ENCODE peak calls at places on chromosomes 2 and 18, in five cellular contexts. One of them, this sample, is unnamed.

GRCh38 chr2:158772306-158773078 is 22.6 kb upstream of the DAPL1 start:
- DNase-seq in stimulated activated CD4-positive, alpha-beta T cell treated with anti-CD3 and anti-CD28 coated beads, Interleukin-12 subunit alpha, Interleukin-12 subunit beta, amount 100 ng/mL, for 24 hours: no peak
- DNase-seq in T-cell: no peak
- DNase-seq in hypothalamus: peak
- DNase-seq in Calu3: no peak
- DNase-seq in this sample: no peak

GRCh38 chr2:31354837-31355236 is 59.7 kb downstream of the XDH start:
- DNase-seq in stimulated activated CD4-positive, alpha-beta T cell treated with anti-CD3 and anti-CD28 coated beads, Interleukin-12 subunit alpha, Interleukin-12 subunit beta, amount 100 ng/mL, for 24 hours: no peak
- DNase-seq in T-cell: no peak
- DNase-seq in hypothalamus: no peak
- DNase-seq in Calu3: no peak
- DNase-seq in this sample: no peak

GRCh38 chr2:157830696-157831570 is 45.2 kb downstream of the ACVR1 start:
- DNase-seq in stimulated activated CD4-positive, alpha-beta T cell treated with anti-CD3 and anti-CD28 coated beads, Interleukin-12 subunit alpha, Interleukin-12 subunit beta, amount 100 ng/mL, for 24 hours: no peak
- DNase-seq in T-cell: no peak
- DNase-seq in hypothalamus: no peak
- DNase-seq in Calu3: peak
- DNase-seq in this sample: no peak

GRCh38 chr2:173136614-173137013 is 61.0 kb downstream of the MAP3K20 start:
- DNase-seq in stimulated activated CD4-positive, alpha-beta T cell treated with anti-CD3 and anti-CD28 coated beads, Interleukin-12 subunit alpha, Interleukin-12 subunit beta, amount 100 ng/mL, for 24 hours: no peak
- DNase-seq in T-cell: no peak
- DNase-seq in hypothalamus: no peak
- DNase-seq in Calu3: no peak
- DNase-seq in this sample: no peak

GRCh38 chr2:66929632-66930385 is 467.3 kb upstream of the ETAA1 start:
- DNase-seq in stimulated activated CD4-positive, alpha-beta T cell treated with anti-CD3 and anti-CD28 coated beads, Interleukin-12 subunit alpha, Interleukin-12 subunit beta, amount 100 ng/mL, for 24 hours: no peak
- DNase-seq in T-cell: no peak
- DNase-seq in hypothalamus: no peak
- DNase-seq in Calu3: peak
- DNase-seq in this sample: no peak

GRCh38 chr2:224545884-224546644 is 39.1 kb downstream of the CUL3 start:
- DNase-seq in stimulated activated CD4-positive, alpha-beta T cell treated with anti-CD3 and anti-CD28 coated beads, Interleukin-12 subunit alpha, Interleukin-12 subunit beta, amount 100 ng/mL, for 24 hours: no peak
- DNase-seq in T-cell: no peak
- DNase-seq in hypothalamus: no peak
- DNase-seq in Calu3: no peak
- DNase-seq in this sample: no peak

GRCh38 chr2:19347619-19348562 is 10.5 kb downstream of the OSR1 start:
- DNase-seq in stimulated activated CD4-positive, alpha-beta T cell treated with anti-CD3 and anti-CD28 coated beads, Interleukin-12 subunit alpha, Interleukin-12 subunit beta, amount 100 ng/mL, for 24 hours: peak
- DNase-seq in T-cell: peak
- DNase-seq in hypothalamus: peak
- DNase-seq in Calu3: peak
- DNase-seq in this sample: peak

GRCh38 chr2:191222507-191222906 is 22.7 kb upstream of the MYO1B start:
- DNase-seq in stimulated activated CD4-positive, alpha-beta T cell treated with anti-CD3 and anti-CD28 coated beads, Interleukin-12 subunit alpha, Interleukin-12 subunit beta, amount 100 ng/mL, for 24 hours: no peak
- DNase-seq in T-cell: no peak
- DNase-seq in hypothalamus: no peak
- DNase-seq in Calu3: no peak
- DNase-seq in this sample: no peak

GRCh38 chr18:47901624-47902362 is 28.7 kb downstream of the SMAD2 start:
- DNase-seq in stimulated activated CD4-positive, alpha-beta T cell treated with anti-CD3 and anti-CD28 coated beads, Interleukin-12 subunit alpha, Interleukin-12 subunit beta, amount 100 ng/mL, for 24 hours: no peak
- DNase-seq in T-cell: no peak
- DNase-seq in hypothalamus: no peak
- DNase-seq in Calu3: no peak
- DNase-seq in this sample: no peak

GRCh38 chr18:66560092-66560491 is 43.8 kb downstream of the CDH19 start:
- DNase-seq in stimulated activated CD4-positive, alpha-beta T cell treated with anti-CD3 and anti-CD28 coated beads, Interleukin-12 subunit alpha, Interleukin-12 subunit beta, amount 100 ng/mL, for 24 hours: no peak
- DNase-seq in T-cell: no peak
- DNase-seq in hypothalamus: no peak
- DNase-seq in Calu3: peak
- DNase-seq in this sample: no peak

GRCh38 chr2:107338059-107338458 is 452.1 kb upstream of the ST6GAL2 start:
- DNase-seq in stimulated activated CD4-positive, alpha-beta T cell treated with anti-CD3 and anti-CD28 coated beads, Interleukin-12 subunit alpha, Interleukin-12 subunit beta, amount 100 ng/mL, for 24 hours: no peak
- DNase-seq in T-cell: no peak
- DNase-seq in hypothalamus: no peak
- DNase-seq in Calu3: no peak
- DNase-seq in this sample: no peak

GRCh38 chr2:26938399-26938798 is 32.0 kb upstream of the MAPRE3 start:
- DNase-seq in stimulated activated CD4-positive, alpha-beta T cell treated with anti-CD3 and anti-CD28 coated beads, Interleukin-12 subunit alpha, Interleukin-12 subunit beta, amount 100 ng/mL, for 24 hours: no peak
- DNase-seq in T-cell: no peak
- DNase-seq in hypothalamus: no peak
- DNase-seq in Calu3: no peak
- DNase-seq in this sample: no peak

GRCh38 chr2:178247255-178247654 is 52.9 kb downstream of the OSBPL6 start:
- DNase-seq in stimulated activated CD4-positive, alpha-beta T cell treated with anti-CD3 and anti-CD28 coated beads, Interleukin-12 subunit alpha, Interleukin-12 subunit beta, amount 100 ng/mL, for 24 hours: no peak
- DNase-seq in T-cell: no peak
- DNase-seq in hypothalamus: no peak
- DNase-seq in Calu3: no peak
- DNase-seq in this sample: no peak

GRCh38 chr2:160498147-160498546 is 4.5 kb upstream of the RBMS1 start:
- DNase-seq in stimulated activated CD4-positive, alpha-beta T cell treated with anti-CD3 and anti-CD28 coated beads, Interleukin-12 subunit alpha, Interleukin-12 subunit beta, amount 100 ng/mL, for 24 hours: no peak
- DNase-seq in T-cell: no peak
- DNase-seq in hypothalamus: no peak
- DNase-seq in Calu3: no peak
- DNase-seq in this sample: no peak

GRCh38 chr18:76349067-76349715 is 145.9 kb downstream of the ZNF516 start:
- DNase-seq in stimulated activated CD4-positive, alpha-beta T cell treated with anti-CD3 and anti-CD28 coated beads, Interleukin-12 subunit alpha, Interleukin-12 subunit beta, amount 100 ng/mL, for 24 hours: peak
- DNase-seq in T-cell: peak
- DNase-seq in hypothalamus: no peak
- DNase-seq in Calu3: peak
- DNase-seq in this sample: peak

GRCh38 chr2:233326500-233326899 is 18.9 kb downstream of the SAG start:
- DNase-seq in stimulated activated CD4-positive, alpha-beta T cell treated with anti-CD3 and anti-CD28 coated beads, Interleukin-12 subunit alpha, Interleukin-12 subunit beta, amount 100 ng/mL, for 24 hours: no peak
- DNase-seq in T-cell: no peak
- DNase-seq in hypothalamus: no peak
- DNase-seq in Calu3: no peak
- DNase-seq in this sample: no peak

GRCh38 chr2:18648161-18648560 is 58.8 kb upstream of the NT5C1B start:
- DNase-seq in stimulated activated CD4-positive, alpha-beta T cell treated with anti-CD3 and anti-CD28 coated beads, Interleukin-12 subunit alpha, Interleukin-12 subunit beta, amount 100 ng/mL, for 24 hours: no peak
- DNase-seq in T-cell: no peak
- DNase-seq in hypothalamus: no peak
- DNase-seq in Calu3: no peak
- DNase-seq in this sample: no peak

GRCh38 chr2:12636837-12637581 is 79.7 kb upstream of the TRIB2 start:
- DNase-seq in stimulated activated CD4-positive, alpha-beta T cell treated with anti-CD3 and anti-CD28 coated beads, Interleukin-12 subunit alpha, Interleukin-12 subunit beta, amount 100 ng/mL, for 24 hours: no peak
- DNase-seq in T-cell: no peak
- DNase-seq in hypothalamus: no peak
- DNase-seq in Calu3: no peak
- DNase-seq in this sample: no peak